ENCODE peak calls at places on chromosomes 6 and 20, in six cellular contexts. One of them, this sample, is unnamed.

GRCh38 chr20:32487381-32487780 is 97.8 kb downstream of the NOL4L start:
- DNase-seq in coronary artery: no peak
- DNase-seq in aorta: peak
- DNase-seq in spleen: peak
- DNase-seq in foreskin fibroblast: no peak
- DNase-seq in lower lobe of right lung: no peak
- DNase-seq in this sample: no peak

GRCh38 chr6:36368921-36369880 is 18.3 kb downstream of the ETV7 start:
- DNase-seq in coronary artery: no peak
- DNase-seq in aorta: peak
- DNase-seq in spleen: peak
- DNase-seq in foreskin fibroblast: peak
- DNase-seq in lower lobe of right lung: peak
- DNase-seq in this sample: no peak

GRCh38 chr20:42173440-42173839 is 555.3 kb upstream of the CHD6 start:
- DNase-seq in coronary artery: no peak
- DNase-seq in aorta: no peak
- DNase-seq in spleen: no peak
- DNase-seq in foreskin fibroblast: no peak
- DNase-seq in lower lobe of right lung: no peak
- DNase-seq in this sample: no peak

GRCh38 chr20:47304287-47304686 is 52.2 kb downstream of the ZMYND8 start:
- DNase-seq in coronary artery: no peak
- DNase-seq in aorta: no peak
- DNase-seq in spleen: no peak
- DNase-seq in foreskin fibroblast: no peak
- DNase-seq in lower lobe of right lung: no peak
- DNase-seq in this sample: no peak

GRCh38 chr6:84033523-84034451 is at the start of gene MRAP2:
- DNase-seq in coronary artery: no peak
- DNase-seq in aorta: peak
- DNase-seq in spleen: no peak
- DNase-seq in foreskin fibroblast: no peak
- DNase-seq in lower lobe of right lung: peak
- DNase-seq in this sample: no peak

GRCh38 chr20:50381771-50382593 is 128.2 kb upstream of the PTPN1 start:
- DNase-seq in coronary artery: no peak
- DNase-seq in aorta: peak
- DNase-seq in spleen: no peak
- DNase-seq in foreskin fibroblast: no peak
- DNase-seq in lower lobe of right lung: no peak
- DNase-seq in this sample: no peak

GRCh38 chr6:159978291-159979135 is 9.6 kb downstream of the IGF2R start:
- DNase-seq in coronary artery: no peak
- DNase-seq in aorta: no peak
- DNase-seq in spleen: no peak
- DNase-seq in foreskin fibroblast: no peak
- DNase-seq in lower lobe of right lung: no peak
- DNase-seq in this sample: no peak

GRCh38 chr6:36280983-36281382 is 11.1 kb downstream of the PNPLA1 start:
- DNase-seq in coronary artery: no peak
- DNase-seq in aorta: no peak
- DNase-seq in spleen: no peak
- DNase-seq in foreskin fibroblast: no peak
- DNase-seq in lower lobe of right lung: no peak
- DNase-seq in this sample: no peak

GRCh38 chr20:49521356-49521755 is 38.9 kb upstream of the KCNB1 start:
- DNase-seq in coronary artery: no peak
- DNase-seq in aorta: peak
- DNase-seq in spleen: no peak
- DNase-seq in foreskin fibroblast: no peak
- DNase-seq in lower lobe of right lung: no peak
- DNase-seq in this sample: no peak

GRCh38 chr20:7702141-7702540 is 238.1 kb downstream of the HAO1 start:
- DNase-seq in coronary artery: no peak
- DNase-seq in aorta: no peak
- DNase-seq in spleen: no peak
- DNase-seq in foreskin fibroblast: peak
- DNase-seq in lower lobe of right lung: no peak
- DNase-seq in this sample: no peak

GRCh38 chr6:142871910-142872331 is 73.1 kb downstream of the HIVEP2 start:
- DNase-seq in coronary artery: no peak
- DNase-seq in aorta: no peak
- DNase-seq in spleen: no peak
- DNase-seq in foreskin fibroblast: peak
- DNase-seq in lower lobe of right lung: no peak
- DNase-seq in this sample: no peak

GRCh38 chr20:31923388-31924271 is 28.2 kb downstream of the PDRG1 start:
- DNase-seq in coronary artery: no peak
- DNase-seq in aorta: no peak
- DNase-seq in spleen: no peak
- DNase-seq in foreskin fibroblast: no peak
- DNase-seq in lower lobe of right lung: no peak
- DNase-seq in this sample: no peak

GRCh38 chr6:8182857-8183256 is 80.5 kb upstream of the EEF1E1 start:
- DNase-seq in coronary artery: no peak
- DNase-seq in aorta: no peak
- DNase-seq in spleen: no peak
- DNase-seq in foreskin fibroblast: peak
- DNase-seq in lower lobe of right lung: no peak
- DNase-seq in this sample: no peak

GRCh38 chr6:33217681-33218080 is 9.4 kb downstream of the RING1 start:
- DNase-seq in coronary artery: no peak
- DNase-seq in aorta: no peak
- DNase-seq in spleen: no peak
- DNase-seq in foreskin fibroblast: no peak
- DNase-seq in lower lobe of right lung: no peak
- DNase-seq in this sample: no peak

GRCh38 chr6:52304917-52305316 is 20.4 kb upstream of the MCM3 start:
- DNase-seq in coronary artery: no peak
- DNase-seq in aorta: no peak
- DNase-seq in spleen: no peak
- DNase-seq in foreskin fibroblast: no peak
- DNase-seq in lower lobe of right lung: no peak
- DNase-seq in this sample: no peak

GRCh38 chr20:52017669-52018317 is 173.8 kb downstream of the ZFP64 start:
- DNase-seq in coronary artery: no peak
- DNase-seq in aorta: no peak
- DNase-seq in spleen: no peak
- DNase-seq in foreskin fibroblast: no peak
- DNase-seq in lower lobe of right lung: no peak
- DNase-seq in this sample: no peak

GRCh38 chr6:36997811-36998722 is 7.4 kb upstream of the FGD2 start:
- DNase-seq in coronary artery: no peak
- DNase-seq in aorta: no peak
- DNase-seq in spleen: no peak
- DNase-seq in foreskin fibroblast: no peak
- DNase-seq in lower lobe of right lung: peak
- DNase-seq in this sample: no peak

GRCh38 chr20:9279905-9280304 is 211.0 kb downstream of the PLCB4 start:
- DNase-seq in coronary artery: no peak
- DNase-seq in aorta: no peak
- DNase-seq in spleen: no peak
- DNase-seq in foreskin fibroblast: no peak
- DNase-seq in lower lobe of right lung: no peak
- DNase-seq in this sample: no peak

GRCh38 chr6:122890250-122890649 is 101.2 kb downstream of the SMPDL3A start:
- DNase-seq in coronary artery: no peak
- DNase-seq in aorta: no peak
- DNase-seq in spleen: no peak
- DNase-seq in foreskin fibroblast: no peak
- DNase-seq in lower lobe of right lung: no peak
- DNase-seq in this sample: no peak

GRCh38 chr6:339480-339879 is 47.2 kb downstream of the DUSP22 start:
- DNase-seq in coronary artery: no peak
- DNase-seq in aorta: no peak
- DNase-seq in spleen: no peak
- DNase-seq in foreskin fibroblast: no peak
- DNase-seq in lower lobe of right lung: no peak
- DNase-seq in this sample: no peak

GRCh38 chr6:166460473-166461437 is 78.0 kb upstream of the MPC1 start:
- DNase-seq in coronary artery: no peak
- DNase-seq in aorta: no peak
- DNase-seq in spleen: peak
- DNase-seq in foreskin fibroblast: no peak
- DNase-seq in lower lobe of right lung: no peak
- DNase-seq in this sample: no peak

GRCh38 chr6:30687659-30688431 is 1.4 kb upstream of the PPP1R18 start:
- DNase-seq in coronary artery: peak
- DNase-seq in aorta: peak
- DNase-seq in spleen: peak
- DNase-seq in foreskin fibroblast: no peak
- DNase-seq in lower lobe of right lung: no peak
- DNase-seq in this sample: no peak

GRCh38 chr6:30688569-30688968 is 2.1 kb upstream of the PPP1R18 start:
- DNase-seq in coronary artery: no peak
- DNase-seq in aorta: peak
- DNase-seq in spleen: peak
- DNase-seq in foreskin fibroblast: no peak
- DNase-seq in lower lobe of right lung: peak
- DNase-seq in this sample: no peak

GRCh38 chr6:30690403-30691207 is at the start of gene NRM:
- DNase-seq in coronary artery: peak
- DNase-seq in aorta: peak
- DNase-seq in spleen: peak
- DNase-seq in foreskin fibroblast: peak
- DNase-seq in lower lobe of right lung: peak
- DNase-seq in this sample: peak

GRCh38 chr6:30689985-30690384 is 799 bp downstream of the NRM start:
- DNase-seq in coronary artery: no peak
- DNase-seq in aorta: peak
- DNase-seq in spleen: peak
- DNase-seq in foreskin fibroblast: no peak
- DNase-seq in lower lobe of right lung: peak
- DNase-seq in this sample: no peak

GRCh38 chr6:30689022-30689865 is 1.5 kb downstream of the NRM start:
- DNase-seq in coronary artery: no peak
- DNase-seq in aorta: peak
- DNase-seq in spleen: peak
- DNase-seq in foreskin fibroblast: no peak
- DNase-seq in lower lobe of right lung: peak
- DNase-seq in this sample: no peak
- H3K4me3 ChIP-seq in coronary artery: no peak
- H3K4me3 ChIP-seq in aorta: no peak
- H3K4me3 ChIP-seq in spleen: peak
- H3K4me3 ChIP-seq in foreskin fibroblast: peak
- H3K4me3 ChIP-seq in lower lobe of right lung: peak
- H3K4me3 ChIP-seq in this sample: peak

GRCh38 chr6:111087871-111088667 is 766 bp downstream of the SLC16A10 start:
- DNase-seq in coronary artery: no peak
- DNase-seq in aorta: no peak
- DNase-seq in spleen: no peak
- DNase-seq in foreskin fibroblast: no peak
- DNase-seq in lower lobe of right lung: peak
- DNase-seq in this sample: no peak

GRCh38 chr6:111088668-111089003 is 1.3 kb downstream of the SLC16A10 start:
- DNase-seq in coronary artery: no peak
- DNase-seq in aorta: no peak
- DNase-seq in spleen: no peak
- DNase-seq in foreskin fibroblast: no peak
- DNase-seq in lower lobe of right lung: no peak
- DNase-seq in this sample: no peak

GRCh38 chr6:111090766-111091165 is 3.5 kb downstream of the SLC16A10 start:
- DNase-seq in coronary artery: no peak
- DNase-seq in aorta: no peak
- DNase-seq in spleen: no peak
- DNase-seq in foreskin fibroblast: no peak
- DNase-seq in lower lobe of right lung: no peak
- DNase-seq in this sample: no peak

GRCh38 chr6:111096246-111096645 is 8.9 kb downstream of the SLC16A10 start:
- DNase-seq in coronary artery: no peak
- DNase-seq in aorta: no peak
- DNase-seq in spleen: no peak
- DNase-seq in foreskin fibroblast: no peak
- DNase-seq in lower lobe of right lung: peak
- DNase-seq in this sample: no peak

DNA sequence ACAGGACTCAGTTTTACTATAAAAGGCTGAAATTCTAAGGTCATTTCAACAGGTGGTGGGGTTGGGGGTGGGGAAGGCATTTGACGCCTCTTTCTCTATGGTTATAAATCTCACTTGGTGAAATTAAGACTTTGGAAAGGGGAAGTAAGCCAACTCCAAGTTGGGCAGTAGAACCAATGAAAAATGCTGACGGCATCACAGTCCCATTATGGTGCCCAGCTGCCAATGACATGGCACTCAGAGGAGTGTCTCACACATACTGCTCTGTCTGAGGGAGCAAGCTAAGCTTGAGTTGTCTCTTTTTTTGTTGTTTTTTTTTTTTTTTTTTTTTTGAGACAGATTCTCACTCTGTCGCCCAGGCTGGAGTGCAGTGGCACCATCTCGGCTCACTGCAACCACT is 4.7 kb downstream of the SLC16A10 start:
- DNase-seq in coronary artery: no peak
- DNase-seq in aorta: no peak
- DNase-seq in spleen: no peak
- DNase-seq in foreskin fibroblast: no peak
- DNase-seq in lower lobe of right lung: no peak
- DNase-seq in this sample: no peak
- H3K4me3 ChIP-seq in coronary artery: no peak
- H3K4me3 ChIP-seq in aorta: no peak
- H3K4me3 ChIP-seq in spleen: no peak
- H3K4me3 ChIP-seq in foreskin fibroblast: no peak
- H3K4me3 ChIP-seq in lower lobe of right lung: no peak
- H3K4me3 ChIP-seq in this sample: no peak

GRCh38 chr20:61350500-61351250 is 98.6 kb downstream of the CDH4 start:
- DNase-seq in coronary artery: no peak
- DNase-seq in aorta: no peak
- DNase-seq in spleen: peak
- DNase-seq in foreskin fibroblast: no peak
- DNase-seq in lower lobe of right lung: no peak
- DNase-seq in this sample: no peak

GRCh38 chr20:61354501-61354900 is 102.4 kb downstream of the CDH4 start:
- DNase-seq in coronary artery: no peak
- DNase-seq in aorta: no peak
- DNase-seq in spleen: peak
- DNase-seq in foreskin fibroblast: no peak
- DNase-seq in lower lobe of right lung: no peak
- DNase-seq in this sample: no peak

GRCh38 chr20:61353996-61354390 is 101.9 kb downstream of the CDH4 start:
- DNase-seq in coronary artery: no peak
- DNase-seq in aorta: no peak
- DNase-seq in spleen: peak
- DNase-seq in foreskin fibroblast: no peak
- DNase-seq in lower lobe of right lung: no peak
- DNase-seq in this sample: no peak

GRCh38 chr20:61353261-61353995 is 101.4 kb downstream of the CDH4 start:
- DNase-seq in coronary artery: no peak
- DNase-seq in aorta: no peak
- DNase-seq in spleen: peak
- DNase-seq in foreskin fibroblast: peak
- DNase-seq in lower lobe of right lung: no peak
- DNase-seq in this sample: no peak

GRCh38 chr20:61352381-61353260 is 100.6 kb downstream of the CDH4 start:
- DNase-seq in coronary artery: no peak
- DNase-seq in aorta: no peak
- DNase-seq in spleen: peak
- DNase-seq in foreskin fibroblast: no peak
- DNase-seq in lower lobe of right lung: no peak
- DNase-seq in this sample: no peak
- H3K4me3 ChIP-seq in coronary artery: no peak
- H3K4me3 ChIP-seq in aorta: no peak
- H3K4me3 ChIP-seq in spleen: no peak
- H3K4me3 ChIP-seq in foreskin fibroblast: no peak
- H3K4me3 ChIP-seq in lower lobe of right lung: no peak
- H3K4me3 ChIP-seq in this sample: no peak

GRCh38 chr6:169789146-169789943 is 37.9 kb downstream of the ERMARD start:
- DNase-seq in coronary artery: peak
- DNase-seq in aorta: peak
- DNase-seq in spleen: no peak
- DNase-seq in foreskin fibroblast: no peak
- DNase-seq in lower lobe of right lung: no peak
- DNase-seq in this sample: no peak
- H3K4me3 ChIP-seq in coronary artery: peak
- H3K4me3 ChIP-seq in aorta: no peak
- H3K4me3 ChIP-seq in spleen: peak
- H3K4me3 ChIP-seq in foreskin fibroblast: peak
- H3K4me3 ChIP-seq in lower lobe of right lung: peak
- H3K4me3 ChIP-seq in this sample: peak